ENCODE peak calls at places on chromosomes 5 and 9, in six cellular contexts. S is stimulated activated CD8-positive, alpha-beta memory T cell treated with anti-CD3 and anti-CD28 coated beads, Interleukin-4, amount 100 ng/mL, for 1 hour; W is RPMI7951; B is stimulated activated CD4-positive, alpha-beta T cell treated with anti-CD3 and anti-CD28 coated beads, Interleukin-12 subunit alpha, Interleukin-12 subunit beta, amount 100 ng/mL, for 24 hours; K is GM18507; C is fibroblast of the conjunctiva. D is an unnamed sample.

GRCh38 chr5:157253547-157253946 is 12.4 kb upstream of the CYFIP2 start:
- DNase-seq in K (no peak), S (no peak), W (peak), B (no peak), C (peak), D (peak)

GRCh38 chr5:74303575-74303974 is 337.0 kb downstream of the ENC1 start:
- DNase-seq in K (no peak), B (no peak), C (no peak), W (no peak), S (no peak), D (no peak)

GRCh38 chr9:76704601-76705204 is 59.5 kb upstream of the PCA3 start:
- DNase-seq in W (peak), C (peak), K (peak), B (no peak), S (no peak), D (peak)

GRCh38 chr5:76372320-76373054 is 30.6 kb upstream of the IQGAP2 start:
- DNase-seq in C (peak), K (no peak), B (no peak), S (no peak), W (peak), D (peak)

GRCh38 chr9:117290809-117291208 is 124.0 kb downstream of the ASTN2 start:
- DNase-seq in K (no peak), W (no peak), C (no peak), S (no peak), B (no peak), D (no peak)

GRCh38 chr5:44275329-44275728 is 113.9 kb downstream of the FGF10 start:
- DNase-seq in K (no peak), S (no peak), W (no peak), C (no peak), B (no peak), D (no peak)

GRCh38 chr5:103101079-103101732 is 18.7 kb downstream of the GIN1 start:
- DNase-seq in B (no peak), K (no peak), S (no peak), C (no peak), W (no peak), D (peak)

GRCh38 chr9:112939418-112939817 is 48.7 kb upstream of the SLC46A2 start:
- DNase-seq in B (no peak), W (no peak), S (no peak), K (no peak), C (no peak), D (no peak)

GRCh38 chr5:32505718-32506117 is 61.2 kb upstream of the ZFR start:
- DNase-seq in S (no peak), B (no peak), W (peak), K (no peak), C (peak), D (peak)

GRCh38 chr5:106076655-106077054 is 1594.1 kb downstream of the EFNA5 start:
- DNase-seq in K (no peak), W (no peak), C (no peak), S (no peak), B (no peak), D (no peak)

GRCh38 chr5:124639095-124639665 is 107.3 kb downstream of the ZNF608 start:
- DNase-seq in W (no peak), B (no peak), K (no peak), C (no peak), S (no peak), D (no peak)

GRCh38 chr5:4563400-4563799 is 576.7 kb upstream of the ADAMTS16 start:
- DNase-seq in W (peak), K (no peak), C (peak), B (no peak), S (no peak), D (no peak)

GRCh38 chr5:126384985-126385384 is 38.2 kb upstream of the GRAMD2B start:
- DNase-seq in B (no peak), C (no peak), K (no peak), W (peak), S (no peak), D (peak)

GRCh38 chr5:111755942-111756353 is 1.0 kb downstream of the NREP start:
- DNase-seq in K (no peak), W (peak), S (no peak), B (no peak), C (no peak), D (peak)

D was measured in amniotic epithelial cell.